ENCODE peak calls at places on chromosomes 13 and 19, in six cellular contexts. One of them, this sample, is unnamed.

GRCh38 chr13:50230365-50230978 is 215.2 kb downstream of the KCNRG start:
- DNase-seq in NCI-H345: no peak
- DNase-seq in activated T-cell treated with anti-CD3 and anti-CD28 coated beads, Interleukin-2, amount 50 U/mL, for 24 hours: no peak
- DNase-seq in HEK293T: no peak
- DNase-seq in brain microvascular endothelial cell: no peak
- DNase-seq in NB4: peak; percentile 91
- DNase-seq in this sample: no peak

GRCh38 chr19:7734220-7735203 is 2.6 kb upstream of the CLEC4G start:
- DNase-seq in NCI-H345: no peak
- DNase-seq in activated T-cell treated with anti-CD3 and anti-CD28 coated beads, Interleukin-2, amount 50 U/mL, for 24 hours: peak; percentile 9
- DNase-seq in HEK293T: no peak
- DNase-seq in brain microvascular endothelial cell: no peak
- DNase-seq in NB4: peak; percentile 67
- DNase-seq in this sample: no peak

GRCh38 chr13:26300140-26300539 is 46.2 kb downstream of the CDK8 start:
- DNase-seq in NCI-H345: no peak
- DNase-seq in activated T-cell treated with anti-CD3 and anti-CD28 coated beads, Interleukin-2, amount 50 U/mL, for 24 hours: no peak
- DNase-seq in HEK293T: no peak
- DNase-seq in brain microvascular endothelial cell: peak; percentile 91
- DNase-seq in NB4: peak; percentile 9
- DNase-seq in this sample: no peak

GRCh38 chr19:34649886-34650543 is 26.9 kb downstream of the SCGB2B2 start:
- DNase-seq in NCI-H345: no peak
- DNase-seq in activated T-cell treated with anti-CD3 and anti-CD28 coated beads, Interleukin-2, amount 50 U/mL, for 24 hours: no peak
- DNase-seq in HEK293T: no peak
- DNase-seq in brain microvascular endothelial cell: no peak
- DNase-seq in NB4: no peak
- DNase-seq in this sample: no peak

GRCh38 chr19:14843587-14843986 is 5.1 kb downstream of the OR7A10 start:
- DNase-seq in NCI-H345: no peak
- DNase-seq in activated T-cell treated with anti-CD3 and anti-CD28 coated beads, Interleukin-2, amount 50 U/mL, for 24 hours: no peak
- DNase-seq in HEK293T: no peak
- DNase-seq in brain microvascular endothelial cell: no peak
- DNase-seq in NB4: no peak
- DNase-seq in this sample: no peak

GRCh38 chr19:532578-533484 is 1.3 kb downstream of the CDC34 start:
- DNase-seq in NCI-H345: peak; percentile 39
- DNase-seq in activated T-cell treated with anti-CD3 and anti-CD28 coated beads, Interleukin-2, amount 50 U/mL, for 24 hours: peak; percentile 53
- DNase-seq in HEK293T: no peak
- DNase-seq in brain microvascular endothelial cell: peak; percentile 54
- DNase-seq in NB4: peak; percentile 67
- DNase-seq in this sample: peak; percentile 88

GRCh38 chr19:41225238-41226052 is 6.4 kb downstream of the AXL start:
- DNase-seq in NCI-H345: no peak
- DNase-seq in activated T-cell treated with anti-CD3 and anti-CD28 coated beads, Interleukin-2, amount 50 U/mL, for 24 hours: no peak
- DNase-seq in HEK293T: no peak
- DNase-seq in brain microvascular endothelial cell: peak; percentile 99
- DNase-seq in NB4: peak; percentile 85
- DNase-seq in this sample: no peak

GRCh38 chr19:11496391-11497163 is 9.1 kb downstream of the ZNF653 start:
- DNase-seq in NCI-H345: no peak
- DNase-seq in activated T-cell treated with anti-CD3 and anti-CD28 coated beads, Interleukin-2, amount 50 U/mL, for 24 hours: peak; percentile 77
- DNase-seq in HEK293T: peak; percentile 80
- DNase-seq in brain microvascular endothelial cell: peak; percentile 84
- DNase-seq in NB4: peak; percentile 79
- DNase-seq in this sample: no peak

GRCh38 chr13:91652389-91652788 is 254.0 kb downstream of the GPC5 start:
- DNase-seq in NCI-H345: no peak
- DNase-seq in activated T-cell treated with anti-CD3 and anti-CD28 coated beads, Interleukin-2, amount 50 U/mL, for 24 hours: no peak
- DNase-seq in HEK293T: no peak
- DNase-seq in brain microvascular endothelial cell: no peak
- DNase-seq in NB4: no peak
- DNase-seq in this sample: no peak